ENCODE peak calls at places on chromosomes 4 and X, in four cellular contexts. M is uterus, Q is heart right ventricle, S is cardiac fibroblast. X is an unnamed sample.

GRCh38 chr4:53601251-53601764 is 10.0 kb upstream of the LNX1 start:
- DNase-seq in M (no peak), Q (peak), S (peak), X (peak)

GRCh38 chr4:139718833-139719232 is 53.2 kb downstream of the MGST2 start:
- DNase-seq in M (no peak), Q (no peak), S (no peak), X (no peak)

GRCh38 chrX:136272325-136272724 is 21.1 kb upstream of the MAP7D3 start:
- DNase-seq in M (no peak), Q (no peak), S (no peak), X (no peak)

GRCh38 chrX:71532078-71532752 is 689 bp upstream of the OGT start:
- DNase-seq in M (no peak), Q (no peak), S (no peak), X (no peak)

GRCh38 chrX:154398668-154399526 is 720 bp downstream of the RPL10 start:
- DNase-seq in M (peak), Q (peak), S (peak), X (peak)

GRCh38 chrX:131734621-131735020 is 190.7 kb downstream of the OR13H1 start:
- DNase-seq in M (peak), Q (no peak), S (no peak), X (no peak)

GRCh38 chr4:78020677-78021076 is 36.4 kb upstream of the FRAS1 start:
- DNase-seq in M (no peak), Q (no peak), S (no peak), X (no peak)

GRCh38 chrX:43961699-43962098 is 11.5 kb downstream of the NDP start:
- DNase-seq in M (no peak), Q (no peak), S (no peak), X (no peak)

GRCh38 chr4:155506761-155507160 is 130.0 kb upstream of the MAP9 start:
- DNase-seq in M (peak), Q (no peak), S (no peak), X (no peak)

GRCh38 chrX:144681501-144681900 is 565.8 kb upstream of the SPANXN1 start:
- DNase-seq in M (no peak), Q (no peak), S (peak), X (no peak)

GRCh38 chrX:100980608-100981497 is 11.3 kb downstream of the ARL13A start:
- DNase-seq in M (no peak), Q (peak), S (peak), X (no peak)

GRCh38 chr4:152310223-152310622 is 225.7 kb downstream of the FBXW7 start:
- DNase-seq in M (no peak), Q (no peak), S (peak), X (no peak)

GRCh38 chr4:14994242-14994641 is 8.0 kb upstream of the CPEB2 start:
- DNase-seq in M (no peak), Q (no peak), S (no peak), X (no peak)

GRCh38 chr4:153205757-153206156 is 1.5 kb downstream of the TRIM2 start:
- DNase-seq in M (no peak), Q (no peak), S (no peak), X (no peak)

GRCh38 chr4:11904991-11905760 is 476.5 kb upstream of the HS3ST1 start:
- DNase-seq in M (no peak), Q (no peak), S (peak), X (no peak)

GRCh38 chr4:11782859-11783258 is 354.2 kb upstream of the HS3ST1 start:
- DNase-seq in M (no peak), Q (no peak), S (no peak), X (no peak)

GRCh38 chr4:157204634-157205244 is 15.8 kb upstream of the GRIA2 start:
- DNase-seq in M (no peak), Q (peak), S (peak), X (peak)

GRCh38 chrX:32933548-32933947 is 277.8 kb downstream of the DMD start:
- DNase-seq in M (no peak), Q (no peak), S (no peak), X (no peak)

GRCh38 chr4:2800691-2801596 is 8.1 kb downstream of the SH3BP2 start:
- DNase-seq in M (peak), Q (peak), S (peak), X (peak)

GRCh38 chr4:186137193-186137792 is 32.8 kb downstream of the FAM149A start:
- DNase-seq in M (no peak), Q (no peak), S (peak), X (no peak)

GRCh38 chr4:40038972-40039371 is 17.7 kb upstream of the N4BP2 start:
- DNase-seq in M (no peak), Q (no peak), S (no peak), X (no peak)

GRCh38 chr4:119589165-119589564 is 39.4 kb downstream of the PDE5A start:
- DNase-seq in M (no peak), Q (no peak), S (no peak), X (no peak)

GRCh38 chr4:15729910-15730533 is 27.2 kb downstream of the BST1 start:
- DNase-seq in M (peak), Q (no peak), S (peak), X (peak)

GRCh38 chrX:115936008-115936407 is 234.5 kb upstream of the AGTR2 start:
- DNase-seq in M (no peak), Q (no peak), S (no peak), X (no peak)

GRCh38 chr4:85825937-85826678 is 351.2 kb downstream of the ARHGAP24 start:
- DNase-seq in M (no peak), Q (no peak), S (peak), X (peak)

GRCh38 chr4:145541266-145541770 is 59.7 kb downstream of the SMAD1 start:
- DNase-seq in M (no peak), Q (no peak), S (peak), X (no peak)

GRCh38 chrX:1453390-1453783 is 678 bp upstream of the ASMTL start:
- DNase-seq in M (no peak), Q (no peak), S (no peak), X (no peak)

GRCh38 chr4:40289366-40290188 is 45.6 kb upstream of the CHRNA9 start:
- DNase-seq in M (no peak), Q (no peak), S (no peak), X (no peak)

GRCh38 chrX:153889123-153889522 is 3.1 kb upstream of the L1CAM start:
- DNase-seq in M (no peak), Q (no peak), S (no peak), X (no peak)

GRCh38 chr4:38867478-38868054 is at the start of gene FAM114A1:
- DNase-seq in M (peak), Q (peak), S (peak), X (peak)

GRCh38 chr4:175691791-175692190 is 120.3 kb downstream of the GPM6A start:
- DNase-seq in M (no peak), Q (no peak), S (no peak), X (no peak)

DNA sequence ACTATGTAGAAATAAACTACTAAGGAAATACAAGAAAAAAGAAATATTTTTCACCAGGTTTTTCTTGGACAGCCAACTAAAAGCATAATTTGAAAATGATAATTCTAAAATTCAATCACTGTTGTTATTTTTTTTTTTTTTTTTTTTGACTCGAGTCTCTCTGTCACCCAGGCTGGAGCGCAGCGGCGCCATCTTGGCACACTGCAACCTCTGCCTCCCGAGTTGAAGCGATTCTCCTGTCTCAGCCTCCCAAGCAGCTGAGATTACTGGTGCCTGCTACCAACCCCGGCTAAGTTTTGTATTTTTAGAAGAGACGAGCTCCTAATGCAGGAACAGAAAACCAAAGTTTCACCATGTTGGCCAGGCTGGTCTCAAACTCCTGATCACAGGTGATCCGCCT is 122.3 kb upstream of the UGT8 start:
- DNase-seq in M (no peak), Q (no peak), S (no peak), X (no peak)
- TF ChIP-seq CTCF in M (no peak), Q (no peak), S (no peak), X (no peak)

DNA sequence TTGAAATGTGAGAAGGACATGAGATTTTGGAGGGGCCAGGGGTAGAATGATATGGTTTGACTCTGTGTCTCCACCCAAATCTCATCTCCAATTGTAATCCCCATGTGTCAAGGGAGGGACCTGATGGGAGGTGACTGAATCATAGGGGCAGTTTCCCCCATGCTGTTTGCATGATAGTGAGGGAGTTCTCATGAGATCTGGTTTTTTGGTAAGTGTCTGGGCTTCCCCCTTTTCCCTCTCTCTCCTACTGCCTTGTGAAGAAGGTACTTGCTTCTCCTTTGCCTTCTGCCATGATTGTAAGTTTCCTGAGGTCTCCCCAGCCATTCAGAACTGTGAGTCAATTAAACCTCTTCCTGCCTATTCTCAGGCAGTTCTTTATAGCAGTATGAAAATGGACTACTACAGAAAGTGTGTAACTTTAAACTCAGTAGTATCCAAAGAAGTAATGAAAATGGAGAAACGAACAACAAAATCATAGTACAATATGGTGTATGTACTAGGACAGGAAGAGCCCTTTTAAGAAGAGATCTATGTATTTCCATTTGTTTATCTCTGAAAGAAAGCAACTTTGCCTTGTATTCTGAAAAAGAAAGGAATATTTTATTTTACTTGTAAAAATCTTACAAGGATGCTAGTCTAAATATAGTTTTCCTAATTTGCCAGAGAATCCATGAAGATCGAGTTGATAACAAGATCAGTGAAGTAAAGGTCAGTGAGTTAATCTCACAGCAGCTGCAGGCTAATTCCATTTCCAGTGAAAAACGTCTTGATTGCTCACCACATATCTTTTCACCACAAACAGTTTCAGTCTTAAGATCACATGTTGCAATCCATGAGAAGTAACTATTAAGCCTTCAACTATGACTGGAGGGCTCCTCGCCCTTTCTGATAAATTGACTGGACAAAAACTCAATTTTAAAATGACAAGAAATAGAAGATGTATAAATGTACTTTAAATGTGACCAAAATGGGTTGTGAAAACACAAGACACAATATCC is 20.5 kb downstream of the PKD2 start:
- DNase-seq in M (no peak), Q (no peak), S (peak), X (no peak)
- TF ChIP-seq CTCF in M (no peak), Q (no peak), S (no peak), X (no peak)

DNA sequence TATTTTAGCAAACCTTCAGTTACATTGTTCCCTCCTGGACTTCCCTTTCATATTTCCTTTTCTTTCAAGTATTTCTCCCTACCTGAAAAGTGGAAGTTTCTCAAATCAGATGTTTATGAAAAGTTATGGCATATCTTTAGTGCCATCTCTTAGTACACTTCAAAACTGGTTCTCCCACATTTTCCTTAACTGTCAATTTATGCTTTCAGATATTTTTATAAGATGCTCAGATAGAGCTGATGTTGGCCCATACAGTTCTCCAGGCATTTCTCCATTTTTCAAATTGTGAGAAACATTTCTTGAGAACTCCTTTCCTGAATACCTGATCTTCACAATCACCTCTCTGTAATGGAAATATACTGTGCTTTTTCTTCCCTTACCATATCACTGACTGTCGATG is 32.5 kb upstream of the AP1AR start:
- DNase-seq in M (no peak), Q (no peak), S (no peak), X (no peak)
- TF ChIP-seq CTCF in M (no peak), Q (no peak), S (no peak), X (no peak)

DNA sequence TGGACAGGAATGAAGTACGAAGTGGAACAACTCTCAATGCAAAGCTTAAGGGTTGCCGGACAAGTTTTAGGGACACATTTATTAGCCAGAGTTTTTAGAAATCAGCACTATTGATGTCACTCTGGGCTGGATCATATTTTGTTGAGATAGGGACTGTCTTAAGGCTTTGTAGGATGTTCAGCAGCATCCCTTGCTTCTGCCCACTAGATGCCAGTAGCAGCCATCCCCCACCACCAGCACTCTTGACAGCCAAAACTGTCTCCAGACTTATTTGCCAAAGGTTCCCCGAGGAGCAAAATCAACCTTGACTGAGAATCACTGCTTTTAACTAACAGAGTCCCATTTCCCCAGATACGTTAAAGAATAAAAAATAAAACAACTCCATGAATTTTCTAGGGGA is 1497.3 kb downstream of the STIM2 start:
- DNase-seq in M (no peak), Q (no peak), S (peak), X (peak)
- TF ChIP-seq CTCF in M (no peak), Q (no peak), S (peak), X (peak)

DNA sequence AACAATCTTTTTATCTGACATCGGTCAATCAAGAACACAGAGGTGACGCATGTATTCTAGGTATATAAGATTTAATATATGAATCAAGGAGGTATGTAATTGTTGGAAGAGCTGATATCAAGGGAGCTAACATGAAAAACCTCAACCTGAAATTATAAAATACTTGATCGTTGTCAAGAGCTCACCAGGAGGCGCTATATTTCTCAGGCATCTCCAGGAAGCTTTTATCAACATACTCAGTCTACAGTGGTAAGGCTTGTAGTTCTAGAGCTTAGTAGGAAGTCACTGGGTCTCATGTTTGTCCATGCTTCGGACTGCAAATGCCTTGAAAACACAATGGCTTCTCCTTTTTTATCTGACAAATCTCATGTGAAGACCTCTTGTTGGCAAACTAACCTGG is 156.1 kb downstream of the GRXCR1 start:
- DNase-seq in M (no peak), Q (no peak), S (no peak), X (no peak)
- TF ChIP-seq CTCF in M (no peak), Q (no peak), S (no peak), X (no peak)

GRCh38 chr4:169957785-169958184 is 68.4 kb downstream of the MFAP3L start:
- DNase-seq in M (no peak), Q (no peak), S (no peak), X (no peak)
- TF ChIP-seq CTCF in M (no peak), Q (no peak), S (no peak), X (no peak)

DNA sequence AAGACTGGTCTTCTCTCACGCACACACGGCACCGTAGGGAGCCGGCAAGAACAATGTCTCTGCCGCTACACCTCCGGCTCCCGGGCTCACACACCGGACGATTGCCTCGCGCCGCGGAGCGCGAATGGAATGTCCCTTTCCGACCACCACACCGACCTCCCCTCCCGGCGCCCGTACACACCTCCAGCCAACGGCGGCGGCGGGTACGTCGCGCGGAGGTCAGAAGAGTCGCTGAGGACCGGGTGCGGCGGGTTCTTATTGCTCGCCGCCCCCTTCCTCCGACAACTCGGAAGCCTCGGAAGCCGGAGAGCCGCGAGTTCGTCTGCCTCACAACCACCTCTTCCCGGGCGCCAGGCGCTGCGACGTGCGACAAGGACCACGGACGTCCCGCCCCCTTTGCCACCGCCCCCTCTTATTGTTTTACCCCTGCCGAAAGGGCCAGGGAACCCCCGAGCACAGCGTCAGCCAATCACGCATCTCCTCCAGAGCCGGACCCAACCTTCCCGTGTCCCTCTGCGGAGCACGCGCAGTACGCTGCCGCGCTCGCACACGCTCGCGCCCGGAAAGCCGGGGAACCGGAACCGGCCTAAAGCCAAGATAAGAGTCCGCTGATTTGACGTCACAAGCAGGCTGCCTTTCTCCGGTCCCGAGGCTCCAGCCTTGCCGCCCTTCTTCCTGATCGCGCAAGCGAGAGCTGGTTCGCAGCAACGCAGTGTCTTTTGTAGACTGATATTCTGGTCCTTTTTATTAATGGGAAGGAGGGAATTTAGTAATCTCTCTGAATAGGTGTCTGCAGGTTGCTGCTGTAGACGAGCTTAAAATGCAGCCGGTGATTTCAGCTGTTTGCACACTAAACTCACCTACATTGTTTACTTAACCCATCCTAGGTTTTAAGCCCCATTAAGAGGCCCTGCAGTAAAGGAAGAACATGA is at the start of gene G3BP2:
- DNase-seq in M (peak), Q (peak), S (peak), X (peak)
- TF ChIP-seq CTCF in M (no peak), Q (no peak), S (no peak), X (no peak)

GRCh38 chr4:75598390-75598789 is 31.9 kb downstream of the CDKL2 start:
- DNase-seq in M (no peak), Q (no peak), S (peak), X (no peak)
- TF ChIP-seq CTCF in M (no peak), Q (no peak), S (no peak), X (no peak)